ENCODE peak calls at places on chromosome 14, in six cellular contexts. P, Y, B, K, F and G are unnamed samples.
A peak's percentile ranks its signal among the peaks of the same experiment; 100 is the strongest.

GRCh38 chr14:95739356-95739755 is 25.4 kb upstream of the TCL1A start:
- DNase-seq in P (no peak), Y (no peak), B (no peak), K (no peak), F (no peak), G (no peak)

GRCh38 chr14:68466491-68466977 is 326.3 kb downstream of the ZFP36L1 start:
- DNase-seq in Y (peak; percentile 63), K (peak; percentile 78), B (no peak), P (no peak), F (no peak), G (no peak)

GRCh38 chr14:75877884-75878283 is 103.9 kb downstream of the TGFB3 start:
- DNase-seq in K (no peak), P (no peak), Y (no peak), B (no peak), F (no peak), G (no peak)

GRCh38 chr14:68924392-68925158 is 54.5 kb downstream of the ACTN1 start:
- DNase-seq in F (no peak), K (no peak), Y (peak; percentile 80), B (peak; percentile 47), P (no peak), G (no peak)

GRCh38 chr14:31428011-31428410 is 7.7 kb upstream of the HEATR5A start:
- DNase-seq in Y (no peak), K (no peak), P (no peak), B (no peak), F (no peak), G (no peak)

GRCh38 chr14:91113829-91114078 is at the start of gene DGLUCY:
- DNase-seq in F (no peak), K (no peak), B (no peak), Y (no peak), P (no peak), G (no peak)

GRCh38 chr14:43793579-43793978 is 713.5 kb downstream of the FSCB start:
- DNase-seq in Y (peak; percentile 13), K (no peak), P (no peak), B (no peak), F (no peak), G (no peak)

GRCh38 chr14:70289138-70289537 is 70.3 kb downstream of the COX16 start:
- DNase-seq in Y (no peak), K (no peak), B (no peak), P (no peak), F (peak; percentile 19), G (no peak)

GRCh38 chr14:52801014-52801708 is 9.8 kb upstream of the GNPNAT1 start:
- DNase-seq in B (no peak), F (no peak), Y (no peak), K (no peak), P (no peak), G (no peak)

GRCh38 chr14:92615451-92615850 is 101.9 kb downstream of the RIN3 start:
- DNase-seq in Y (no peak), F (peak; percentile 66), P (no peak), B (no peak), K (no peak), G (no peak)

GRCh38 chr14:78170203-78170602 is at the start of gene NRXN3:
- DNase-seq in B (peak; percentile 56), K (no peak), F (no peak), P (peak; percentile 76), Y (no peak), G (no peak)

GRCh38 chr14:20194101-20194500 is 3.4 kb downstream of the OR11G2 start:
- DNase-seq in K (no peak), F (no peak), B (no peak), Y (no peak), P (no peak), G (no peak)

GRCh38 chr14:71169028-71169427 is 261.8 kb downstream of the PCNX1 start:
- DNase-seq in Y (no peak), B (no peak), P (no peak), F (no peak), K (no peak), G (peak; percentile 23)

GRCh38 chr14:36504805-36505192 is 15.2 kb downstream of the NKX2-1 start:
- DNase-seq in K (no peak), B (no peak), Y (no peak), P (no peak), F (no peak), G (no peak)
- TF ChIP-seq ATF3 in K (no peak), B (no peak), Y (no peak), P (no peak), F (no peak), G (no peak)

GRCh38 chr14:61699092-61699491 is 3.8 kb downstream of the HIF1A start:
- DNase-seq in B (no peak), P (no peak), Y (no peak), K (no peak), F (no peak), G (no peak)
- TF ChIP-seq ATF3 in B (no peak), P (no peak), Y (no peak), K (no peak), F (no peak), G (no peak)

GRCh38 chr14:103393078-103393477 is 7.9 kb downstream of the MARK3 start:
- DNase-seq in K (no peak), F (no peak), Y (no peak), P (no peak), B (no peak), G (no peak)

GRCh38 chr14:103392572-103392971 is 7.4 kb downstream of the MARK3 start:
- DNase-seq in B (no peak), K (no peak), P (no peak), Y (no peak), F (no peak), G (no peak)

GRCh38 chr14:103390605-103391004 is 5.4 kb downstream of the MARK3 start:
- DNase-seq in F (no peak), P (no peak), B (no peak), Y (no peak), K (no peak), G (no peak)

GRCh38 chr14:103392106-103392505 is 6.9 kb downstream of the MARK3 start:
- DNase-seq in F (no peak), K (no peak), P (no peak), Y (no peak), B (no peak), G (no peak)

GRCh38 chr14:103391048-103391447 is 5.8 kb downstream of the MARK3 start:
- DNase-seq in Y (peak; percentile 44), P (no peak), K (peak; percentile 48), F (no peak), B (no peak), G (no peak)
- TF ChIP-seq ATF3 in Y (no peak), P (no peak), K (no peak), F (no peak), B (no peak), G (no peak)

GRCh38 chr14:105366386-105367074 is 31.8 kb upstream of the TEX22 start:
- DNase-seq in P (no peak), Y (no peak), B (no peak), F (no peak), K (no peak), G (no peak)
- TF ChIP-seq ATF3 in P (no peak), Y (no peak), B (no peak), F (no peak), K (no peak), G (no peak)

DNA sequence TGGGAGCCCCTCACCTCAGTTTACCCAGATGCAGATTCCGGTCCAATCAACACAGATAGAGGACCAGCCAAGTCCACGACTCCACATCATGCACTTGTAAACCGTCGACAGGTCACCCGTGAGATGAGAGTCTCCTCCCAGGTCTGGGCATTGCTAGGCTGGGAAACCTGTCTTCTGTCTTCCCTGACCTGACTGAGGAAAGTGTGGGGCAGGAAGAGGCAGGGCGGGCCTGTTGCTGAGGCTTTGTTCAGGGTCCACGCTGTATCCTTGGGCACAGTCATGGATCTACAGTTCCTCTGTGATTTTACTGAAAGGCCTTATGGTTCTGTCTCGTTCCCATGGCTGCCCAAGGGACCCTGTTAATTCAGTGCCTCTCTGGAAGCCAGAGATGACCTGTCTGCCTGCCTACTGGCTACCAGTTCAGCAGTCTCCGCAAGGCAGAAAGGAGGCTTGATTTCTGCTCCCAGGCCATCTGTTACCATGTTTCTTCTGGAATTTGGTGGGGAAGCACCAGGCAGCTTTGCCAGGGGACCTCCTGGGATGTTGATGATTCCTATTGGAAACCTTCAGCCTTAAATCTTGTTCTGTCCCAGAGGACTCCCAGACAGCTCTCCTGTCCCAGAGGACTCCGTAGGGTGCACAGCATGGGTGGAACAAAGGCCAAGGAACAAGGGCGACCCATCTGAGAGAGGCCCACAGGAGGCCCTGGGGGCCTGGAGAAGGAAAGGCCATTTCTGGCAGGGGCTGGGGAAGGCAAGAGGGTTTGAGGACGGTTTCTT is 288.5 kb upstream of the RTL1 start:
- DNase-seq in Y (no peak), F (no peak), B (no peak), K (no peak), P (no peak), G (no peak)
- TF ChIP-seq ATF3 in Y (no peak), F (no peak), B (no peak), K (no peak), P (no peak), G (no peak)